ENCODE peak calls at places on chromosomes 4 and X, in four cellular contexts. L is left cardiac atrium, P is iris pigment epithelial cell, A is fibroblast of the aortic adventitia. R is an unnamed sample.

GRCh38 chrX:12174358-12174757 is 36.1 kb downstream of the FRMPD4 start:
- DNase-seq in L (no peak), P (no peak), A (no peak), R (no peak)

GRCh38 chrX:9538544-9539045 is 73.7 kb downstream of the TBL1X start:
- DNase-seq in L (no peak), P (peak), A (no peak), R (peak)

GRCh38 chr4:181677203-181677602 is 566.0 kb upstream of the TENM3 start:
- DNase-seq in L (no peak), P (no peak), A (no peak), R (no peak)

GRCh38 chr4:70816894-70817293 is 22.8 kb downstream of the GRSF1 start:
- DNase-seq in L (no peak), P (no peak), A (no peak), R (no peak)

GRCh38 chrX:48595929-48596328 is 1.4 kb upstream of the WDR13 start:
- DNase-seq in L (no peak), P (no peak), A (no peak), R (no peak)

GRCh38 chr4:30847157-30847556 is 127.0 kb downstream of the PCDH7 start:
- DNase-seq in L (no peak), P (no peak), A (no peak), R (no peak)

GRCh38 chr4:68184923-68185322 is 55.3 kb upstream of the TMPRSS11F start:
- DNase-seq in L (no peak), P (no peak), A (no peak), R (no peak)

GRCh38 chrX:3518870-3519269 is 172.4 kb upstream of the MXRA5 start:
- DNase-seq in L (peak), P (peak), A (peak), R (no peak)

GRCh38 chr4:17166954-17167353 is 268.5 kb upstream of the LDB2 start:
- DNase-seq in L (peak), P (no peak), A (peak), R (no peak)

GRCh38 chr4:119205690-119206089 is 6.8 kb upstream of the USP53 start:
- DNase-seq in L (no peak), P (no peak), A (no peak), R (no peak)

GRCh38 chr4:150289198-150289597 is 211.0 kb downstream of the DCLK2 start:
- DNase-seq in L (no peak), P (no peak), A (peak), R (no peak)

GRCh38 chrX:53266175-53266574 is 15.2 kb downstream of the IQSEC2 start:
- DNase-seq in L (no peak), P (no peak), A (no peak), R (no peak)

GRCh38 chr4:144399927-144400326 is 246.0 kb upstream of the HHIP start:
- DNase-seq in L (no peak), P (peak), A (peak), R (peak)

GRCh38 chrX:18714910-18715309 is 7.5 kb downstream of the PPEF1 start:
- DNase-seq in L (no peak), P (no peak), A (no peak), R (no peak)